ENCODE peak calls at places on chromosomes 5 and 9, in ten cellular contexts. H is GM13977, M is hippocampal formation, N is dorsolateral prefrontal cortex, L is neural progenitor cell, W is astrocyte of the spinal cord, D is iPS-NIHi11, O is fibroblast of the aortic adventitia, G is HFFc6, E is naive B cell. J is an unnamed sample.

GRCh38 chr5:74400067-74400466 is 240.5 kb downstream of the ENC1 start:
- DNase-seq in E (no peak), G (no peak), L (no peak), D (no peak), W (no peak), H (no peak), O (peak), M (no peak), N (no peak), J (no peak)

GRCh38 chr9:122128432-122129343 is 30.9 kb downstream of the NDUFA8 start:
- DNase-seq in D (no peak), M (no peak), O (no peak), E (no peak), N (no peak), G (no peak), H (no peak), L (no peak), W (no peak), J (no peak)

GRCh38 chr5:56183507-56183906 is 49.6 kb downstream of the ANKRD55 start:
- DNase-seq in W (peak), N (no peak), E (no peak), D (no peak), M (no peak), L (no peak), G (peak), H (no peak), O (peak), J (no peak)

GRCh38 chr9:89710689-89711088 is 105.9 kb downstream of the GADD45G start:
- DNase-seq in H (no peak), E (no peak), O (no peak), W (peak), G (no peak), D (no peak), L (no peak), N (no peak), M (no peak), J (no peak)

GRCh38 chr5:7394889-7395431 is 978 bp upstream of the ADCY2 start:
- DNase-seq in N (no peak), H (no peak), L (peak), M (no peak), W (no peak), D (peak), G (no peak), O (no peak), E (no peak), J (no peak)

GRCh38 chr9:34321451-34321850 is 7.6 kb downstream of the KIF24 start:
- DNase-seq in N (no peak), O (no peak), L (no peak), E (no peak), H (no peak), D (no peak), W (no peak), G (no peak), M (no peak), J (no peak)

GRCh38 chr9:63817622-63818518 is 1467.1 kb downstream of the FOXD4L5 start:
- DNase-seq in W (no peak), N (peak), M (no peak), G (peak), H (peak), D (peak), O (peak), L (peak), E (peak), J (no peak)

GRCh38 chr5:38576442-38576841 is 20.0 kb upstream of the LIFR start:
- DNase-seq in H (no peak), W (no peak), D (no peak), G (no peak), N (no peak), L (no peak), M (no peak), O (no peak), E (no peak), J (no peak)

GRCh38 chr5:166720026-166720425 is 1571.4 kb upstream of the WWC1 start:
- DNase-seq in N (no peak), O (no peak), M (no peak), E (no peak), L (no peak), H (no peak), D (no peak), G (no peak), W (peak), J (no peak)

GRCh38 chr5:80964491-80964890 is 4.3 kb downstream of the RASGRF2 start:
- DNase-seq in O (no peak), N (no peak), D (no peak), H (no peak), M (no peak), L (no peak), W (peak), E (no peak), G (no peak), J (no peak)

GRCh38 chr9:7968642-7969041 is 169.1 kb upstream of the DMAC1 start:
- DNase-seq in O (no peak), L (no peak), E (no peak), M (no peak), G (no peak), D (no peak), N (no peak), H (no peak), W (no peak), J (no peak)

GRCh38 chr9:105757496-105758251 is 63.3 kb downstream of the TMEM38B start:
- DNase-seq in E (no peak), H (no peak), M (no peak), L (no peak), W (no peak), D (no peak), G (no peak), O (peak), N (no peak), J (no peak)

GRCh38 chr5:5716665-5717064 is 294.2 kb downstream of the ICE1 start:
- DNase-seq in M (no peak), O (no peak), D (no peak), E (no peak), G (no peak), N (no peak), W (no peak), H (no peak), L (no peak), J (no peak)

GRCh38 chr5:79924936-79925893 is 65.8 kb downstream of the MTX3 start:
- DNase-seq in D (peak), H (no peak), L (peak), O (peak), E (no peak), M (no peak), G (peak), N (no peak), W (no peak), J (no peak)

GRCh38 chr5:181189363-181189961 is 15.5 kb downstream of the TRIM7 start:
- DNase-seq in O (peak), H (no peak), D (no peak), L (peak), N (peak), E (peak), M (no peak), W (peak), G (peak), J (no peak)

GRCh38 chr9:31870276-31870675 is 514.2 kb upstream of the ACO1 start:
- DNase-seq in E (no peak), D (no peak), M (no peak), O (no peak), W (no peak), G (no peak), L (no peak), H (no peak), N (no peak), J (no peak)

GRCh38 chr5:80975065-80975464 is 14.9 kb downstream of the RASGRF2 start:
- DNase-seq in D (no peak), W (peak), L (no peak), N (no peak), M (no peak), E (no peak), H (no peak), O (peak), G (no peak), J (no peak)

GRCh38 chr9:130893250-130894101 is 3.1 kb downstream of the QRFP start:
- DNase-seq in E (no peak), O (no peak), D (peak), N (no peak), M (peak), G (no peak), H (no peak), L (peak), W (no peak), J (peak)

GRCh38 chr5:15796557-15796956 is 296.6 kb downstream of the FBXL7 start:
- DNase-seq in N (no peak), L (no peak), H (no peak), M (no peak), D (peak), G (no peak), E (no peak), W (no peak), O (no peak), J (no peak)

GRCh38 chr5:134392301-134392700 is 19.4 kb downstream of the CDKN2AIPNL start:
- DNase-seq in O (no peak), L (no peak), D (no peak), M (no peak), E (no peak), G (peak), N (no peak), W (peak), H (no peak), J (no peak)